ENCODE peak calls at places on chromosomes 1 and 21, in four cellular contexts. One of them, this sample, is unnamed.

GRCh38 chr1:245154429-245155185 is at the start of gene KIF26B:
- DNase-seq in nephron progenitor cell: peak
- DNase-seq in HFF-Myc: no peak
- DNase-seq in Peyer's patch: no peak
- DNase-seq in this sample: peak

GRCh38 chr1:95124342-95124741 is 7.2 kb downstream of the TLCD4 start:
- DNase-seq in Peyer's patch: no peak
- DNase-seq in nephron progenitor cell: no peak
- DNase-seq in HFF-Myc: no peak
- DNase-seq in this sample: no peak

GRCh38 chr1:25712299-25712970 is 87.6 kb upstream of the SELENON start:
- DNase-seq in HFF-Myc: no peak
- DNase-seq in nephron progenitor cell: no peak
- DNase-seq in Peyer's patch: no peak
- DNase-seq in this sample: no peak

GRCh38 chr1:3691421-3692204 is 39.3 kb downstream of the TP73 start:
- DNase-seq in Peyer's patch: no peak
- DNase-seq in nephron progenitor cell: no peak
- DNase-seq in HFF-Myc: no peak
- DNase-seq in this sample: no peak

GRCh38 chr1:245962453-245962852 is 544.6 kb downstream of the SMYD3 start:
- DNase-seq in HFF-Myc: no peak
- DNase-seq in Peyer's patch: no peak
- DNase-seq in nephron progenitor cell: no peak
- DNase-seq in this sample: no peak

GRCh38 chr1:84000954-84001495 is 2.1 kb upstream of the TTLL7 start:
- DNase-seq in HFF-Myc: no peak
- DNase-seq in nephron progenitor cell: no peak
- DNase-seq in Peyer's patch: no peak
- DNase-seq in this sample: no peak

GRCh38 chr21:28487455-28488070 is 505.1 kb downstream of the LTN1 start:
- DNase-seq in HFF-Myc: no peak
- DNase-seq in nephron progenitor cell: no peak
- DNase-seq in Peyer's patch: no peak
- DNase-seq in this sample: no peak

GRCh38 chr1:160284220-160284781 is 632 bp downstream of the PEX19 start:
- DNase-seq in nephron progenitor cell: no peak
- DNase-seq in HFF-Myc: no peak
- DNase-seq in Peyer's patch: peak
- DNase-seq in this sample: peak

GRCh38 chr21:45459171-45460010 is 54.4 kb downstream of the COL18A1 start:
- DNase-seq in Peyer's patch: no peak
- DNase-seq in HFF-Myc: no peak
- DNase-seq in nephron progenitor cell: no peak
- DNase-seq in this sample: no peak

GRCh38 chr1:27300341-27301051 is 21.5 kb upstream of the TMEM222 start:
- DNase-seq in nephron progenitor cell: peak
- DNase-seq in Peyer's patch: peak
- DNase-seq in HFF-Myc: peak
- DNase-seq in this sample: peak

GRCh38 chr21:44996983-44997936 is 57.4 kb downstream of the SLX9 start:
- DNase-seq in nephron progenitor cell: no peak
- DNase-seq in HFF-Myc: no peak
- DNase-seq in Peyer's patch: no peak
- DNase-seq in this sample: no peak

GRCh38 chr1:10211805-10212405 is 1.5 kb downstream of the KIF1B start:
- DNase-seq in nephron progenitor cell: no peak
- DNase-seq in Peyer's patch: peak
- DNase-seq in HFF-Myc: no peak
- DNase-seq in this sample: peak

GRCh38 chr1:160362168-160362941 is 4.5 kb upstream of the NHLH1 start:
- DNase-seq in HFF-Myc: no peak
- DNase-seq in nephron progenitor cell: no peak
- DNase-seq in Peyer's patch: no peak
- DNase-seq in this sample: no peak

GRCh38 chr1:212738330-212738729 is 38.7 kb upstream of the BATF3 start:
- DNase-seq in HFF-Myc: no peak
- DNase-seq in nephron progenitor cell: no peak
- DNase-seq in Peyer's patch: no peak
- DNase-seq in this sample: no peak

GRCh38 chr1:94955767-94956632 is 29.1 kb upstream of the CNN3 start:
- DNase-seq in HFF-Myc: no peak
- DNase-seq in Peyer's patch: no peak
- DNase-seq in nephron progenitor cell: no peak
- DNase-seq in this sample: no peak

GRCh38 chr1:26915204-26915842 is 1.5 kb upstream of the NR0B2 start:
- DNase-seq in Peyer's patch: peak
- DNase-seq in nephron progenitor cell: no peak
- DNase-seq in HFF-Myc: no peak
- DNase-seq in this sample: no peak

GRCh38 chr1:96362623-96363022 is 359.0 kb upstream of the PTBP2 start:
- DNase-seq in Peyer's patch: no peak
- DNase-seq in HFF-Myc: peak
- DNase-seq in nephron progenitor cell: no peak
- DNase-seq in this sample: no peak

GRCh38 chr1:29370067-29370466 is 133.7 kb downstream of the PTPRU start:
- DNase-seq in HFF-Myc: no peak
- DNase-seq in Peyer's patch: peak
- DNase-seq in nephron progenitor cell: no peak
- DNase-seq in this sample: no peak

GRCh38 chr1:226548281-226549093 is at the start of gene STUM:
- DNase-seq in HFF-Myc: no peak
- DNase-seq in Peyer's patch: peak
- DNase-seq in nephron progenitor cell: peak
- DNase-seq in this sample: peak

GRCh38 chr1:44501022-44501910 is 96.2 kb downstream of the RNF220 start:
- DNase-seq in HFF-Myc: no peak
- DNase-seq in Peyer's patch: no peak
- DNase-seq in nephron progenitor cell: no peak
- DNase-seq in this sample: peak

DNA sequence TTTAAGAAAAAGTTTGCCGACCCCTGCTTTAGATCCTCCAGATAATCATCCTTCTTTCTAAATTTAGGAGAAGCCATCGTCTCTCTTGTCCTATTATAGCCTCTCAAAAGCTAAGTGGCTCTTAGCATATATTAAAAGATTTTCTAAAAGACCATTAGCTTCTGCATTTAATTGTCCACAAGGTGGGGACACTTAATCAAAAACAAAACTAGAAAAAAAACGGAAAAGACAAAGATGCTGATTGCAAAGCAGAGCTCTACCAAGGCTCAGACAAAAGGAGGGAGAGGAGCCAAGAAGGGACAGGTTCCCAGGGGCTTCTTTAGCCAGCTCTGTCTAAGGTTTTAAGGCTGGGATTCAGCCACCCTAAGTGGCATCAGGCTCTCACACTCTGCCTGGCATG is 128.3 kb upstream of the HMGB4 start:
- DNase-seq in nephron progenitor cell: no peak
- DNase-seq in HFF-Myc: no peak
- DNase-seq in Peyer's patch: no peak
- DNase-seq in this sample: no peak
- TF ChIP-seq CTCF in nephron progenitor cell: no peak
- TF ChIP-seq CTCF in HFF-Myc: no peak
- TF ChIP-seq CTCF in Peyer's patch: no peak
- TF ChIP-seq CTCF in this sample: peak

GRCh38 chr21:32777269-32777668 is 5.7 kb upstream of the PAXBP1 start:
- DNase-seq in HFF-Myc: no peak
- DNase-seq in Peyer's patch: no peak
- DNase-seq in nephron progenitor cell: no peak
- DNase-seq in this sample: no peak

GRCh38 chr21:32779983-32780382 is 8.4 kb upstream of the PAXBP1 start:
- DNase-seq in Peyer's patch: no peak
- DNase-seq in nephron progenitor cell: no peak
- DNase-seq in HFF-Myc: no peak
- DNase-seq in this sample: no peak

GRCh38 chr21:32776743-32777142 is 5.2 kb upstream of the PAXBP1 start:
- DNase-seq in Peyer's patch: no peak
- DNase-seq in HFF-Myc: no peak
- DNase-seq in nephron progenitor cell: no peak
- DNase-seq in this sample: no peak

GRCh38 chr21:32782698-32783097 is 11.1 kb upstream of the PAXBP1 start:
- DNase-seq in nephron progenitor cell: no peak
- DNase-seq in HFF-Myc: no peak
- DNase-seq in Peyer's patch: no peak
- DNase-seq in this sample: no peak
- TF ChIP-seq CTCF in nephron progenitor cell: no peak
- TF ChIP-seq CTCF in HFF-Myc: no peak
- TF ChIP-seq CTCF in Peyer's patch: no peak
- TF ChIP-seq CTCF in this sample: no peak

GRCh38 chr1:14803002-14803789 is 204.7 kb downstream of the KAZN start:
- DNase-seq in Peyer's patch: no peak
- DNase-seq in HFF-Myc: no peak
- DNase-seq in nephron progenitor cell: no peak
- DNase-seq in this sample: no peak

GRCh38 chr1:14806772-14807171 is 208.3 kb downstream of the KAZN start:
- DNase-seq in Peyer's patch: no peak
- DNase-seq in HFF-Myc: no peak
- DNase-seq in nephron progenitor cell: no peak
- DNase-seq in this sample: no peak

GRCh38 chr1:14808768-14809167 is 210.3 kb downstream of the KAZN start:
- DNase-seq in nephron progenitor cell: no peak
- DNase-seq in HFF-Myc: no peak
- DNase-seq in Peyer's patch: no peak
- DNase-seq in this sample: no peak

GRCh38 chr1:14800500-14801069 is 202.1 kb downstream of the KAZN start:
- DNase-seq in Peyer's patch: no peak
- DNase-seq in nephron progenitor cell: no peak
- DNase-seq in HFF-Myc: no peak
- DNase-seq in this sample: no peak

GRCh38 chr1:14804626-14805025 is 206.1 kb downstream of the KAZN start:
- DNase-seq in nephron progenitor cell: no peak
- DNase-seq in Peyer's patch: no peak
- DNase-seq in HFF-Myc: no peak
- DNase-seq in this sample: peak
- TF ChIP-seq CTCF in nephron progenitor cell: no peak
- TF ChIP-seq CTCF in Peyer's patch: no peak
- TF ChIP-seq CTCF in HFF-Myc: peak
- TF ChIP-seq CTCF in this sample: peak

DNA sequence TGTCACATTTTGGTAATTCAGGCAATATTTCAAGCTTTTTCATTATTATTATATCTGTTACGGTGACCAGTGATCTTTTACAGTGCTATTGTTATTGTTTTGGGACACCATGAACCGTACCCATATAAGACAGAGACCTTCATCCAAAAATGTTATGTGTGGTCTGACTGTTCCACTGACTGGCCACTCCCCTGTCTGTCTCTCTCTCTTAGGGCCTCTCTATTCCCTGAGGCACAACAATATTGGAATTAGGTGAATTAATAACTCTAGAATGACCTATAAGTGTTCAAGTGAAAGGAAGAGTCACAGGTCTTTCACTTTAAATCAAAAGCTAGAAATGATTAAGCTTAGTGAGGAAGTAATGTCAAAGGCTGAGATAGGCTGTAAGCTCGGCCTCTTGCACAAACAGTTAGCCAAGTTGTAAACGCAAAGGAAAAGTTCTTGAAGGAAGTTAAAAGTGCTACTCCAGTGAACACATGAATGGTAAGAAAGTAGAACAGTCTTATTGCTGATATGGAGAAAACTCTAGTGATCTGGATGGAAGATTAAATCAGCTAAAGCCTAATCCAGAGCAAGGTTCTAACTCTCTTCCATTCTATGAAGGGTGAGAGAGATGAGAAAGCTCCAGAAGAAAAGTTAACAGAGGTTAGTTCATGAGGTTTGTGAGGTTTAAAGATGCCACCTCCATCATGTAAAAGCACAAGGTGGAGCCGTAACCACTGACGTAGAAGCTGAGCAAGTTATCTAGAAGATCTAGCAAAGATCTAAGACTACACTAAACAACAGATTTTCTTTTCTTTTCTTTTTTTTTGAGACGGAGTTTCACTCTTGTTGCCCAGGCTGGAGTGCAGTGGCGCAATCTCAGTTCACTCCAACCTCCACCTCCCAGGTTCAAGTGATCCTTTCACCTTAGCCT is 19.7 kb upstream of the DIPK1A start:
- DNase-seq in HFF-Myc: no peak
- DNase-seq in Peyer's patch: no peak
- DNase-seq in nephron progenitor cell: no peak
- DNase-seq in this sample: no peak
- TF ChIP-seq CTCF in HFF-Myc: no peak
- TF ChIP-seq CTCF in Peyer's patch: no peak
- TF ChIP-seq CTCF in nephron progenitor cell: no peak
- TF ChIP-seq CTCF in this sample: no peak

GRCh38 chr21:35048706-35049617 is at the start of gene RUNX1:
- DNase-seq in HFF-Myc: peak
- DNase-seq in Peyer's patch: peak
- DNase-seq in nephron progenitor cell: no peak
- DNase-seq in this sample: no peak
- TF ChIP-seq CTCF in HFF-Myc: no peak
- TF ChIP-seq CTCF in Peyer's patch: peak
- TF ChIP-seq CTCF in nephron progenitor cell: no peak
- TF ChIP-seq CTCF in this sample: no peak

DNA sequence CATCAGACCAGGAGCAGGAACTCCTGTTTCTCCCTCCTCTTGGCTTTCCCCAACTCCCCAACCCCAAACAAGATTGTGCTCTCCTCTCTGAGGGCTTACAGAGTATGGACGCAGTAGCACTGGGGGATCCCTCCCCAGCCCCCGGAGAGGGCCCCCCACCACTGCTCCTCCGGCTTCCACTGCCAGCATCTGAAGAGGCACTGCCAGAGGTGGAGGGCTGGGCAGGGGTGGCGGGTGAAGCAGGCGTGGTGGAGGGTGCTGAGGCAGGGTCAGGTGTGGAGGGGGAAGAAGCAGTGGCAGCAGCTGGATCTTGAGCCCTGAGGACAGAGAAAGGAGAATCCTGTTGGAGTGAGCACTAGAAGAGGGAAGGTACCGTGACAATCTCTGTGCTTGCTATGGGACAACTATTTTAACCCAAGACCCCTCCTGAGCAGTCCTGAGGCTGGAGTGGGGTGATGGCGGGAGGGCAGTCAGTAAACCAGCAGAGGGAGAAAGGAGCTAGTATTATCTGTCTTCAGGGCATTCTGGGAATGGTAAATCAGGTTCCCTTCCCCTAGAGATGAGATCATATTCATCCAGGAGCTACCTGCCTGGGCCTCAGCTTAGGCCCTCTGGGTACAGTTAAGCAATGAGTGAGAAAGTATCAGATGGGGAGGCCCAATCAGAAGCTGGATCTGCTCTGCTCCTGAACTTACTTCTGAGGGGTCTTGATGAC is 2.4 kb downstream of the UBQLN4 start:
- DNase-seq in nephron progenitor cell: no peak
- DNase-seq in Peyer's patch: no peak
- DNase-seq in HFF-Myc: no peak
- DNase-seq in this sample: no peak
- TF ChIP-seq CTCF in nephron progenitor cell: no peak
- TF ChIP-seq CTCF in Peyer's patch: no peak
- TF ChIP-seq CTCF in HFF-Myc: no peak
- TF ChIP-seq CTCF in this sample: no peak

This sample was measured in endothelial cell.